ENCODE peak calls at places on chromosomes 2 and 18, in nine cellular contexts. A is NB4; D is neural crest cell; X is CD8-positive, alpha-beta T cell; W is ovary; Z is AG09319; Q is astrocyte of the spinal cord; G is GM10248; E is GM23338. U is an unnamed sample.

GRCh38 chr2:64537991-64538390 is 13.9 kb downstream of the AFTPH start:
- DNase-seq in W (no peak), A (no peak), Z (no peak), G (no peak), X (no peak), Q (peak), E (no peak), D (no peak), U (no peak)

GRCh38 chr2:30492185-30492584 is 45.1 kb downstream of the LCLAT1 start:
- DNase-seq in W (no peak), Q (no peak), G (no peak), Z (no peak), D (no peak), E (no peak), A (no peak), X (no peak), U (no peak)

GRCh38 chr2:1550658-1551316 is 137.5 kb downstream of the TPO start:
- DNase-seq in G (peak), Q (peak), A (peak), Z (no peak), W (peak), E (peak), D (peak), X (peak), U (peak)

GRCh38 chr2:23916727-23917458 is 10.0 kb downstream of the ATAD2B start:
- DNase-seq in Z (no peak), E (peak), G (no peak), W (no peak), Q (peak), A (peak), X (no peak), D (no peak), U (no peak)

GRCh38 chr2:176817061-176817565 is 395.5 kb upstream of the HNRNPA3 start:
- DNase-seq in D (no peak), Q (no peak), E (peak), W (no peak), G (no peak), A (no peak), Z (no peak), X (peak), U (peak)

GRCh38 chr2:207767461-207768167 is 2.1 kb downstream of the FZD5 start:
- DNase-seq in D (no peak), G (no peak), E (peak), Q (peak), A (no peak), Z (no peak), W (peak), X (no peak), U (peak)

GRCh38 chr2:85840091-85840490 is 48.7 kb downstream of the ST3GAL5 start:
- DNase-seq in W (no peak), X (no peak), D (no peak), G (no peak), Z (no peak), E (no peak), A (peak), Q (no peak), U (no peak)

GRCh38 chr2:120771556-120772208 is 36.0 kb downstream of the GLI2 start:
- DNase-seq in X (no peak), W (peak), A (peak), E (no peak), Q (peak), G (no peak), Z (no peak), D (no peak), U (no peak)

GRCh38 chr2:43609304-43609883 is 13.6 kb upstream of the THADA start:
- DNase-seq in E (peak), W (no peak), Z (peak), A (peak), G (peak), D (peak), X (no peak), Q (peak), U (peak)

GRCh38 chr2:28748176-28748575 is 3.5 kb upstream of the PPP1CB start:
- DNase-seq in X (no peak), Z (no peak), Q (no peak), E (no peak), G (no peak), W (no peak), A (no peak), D (no peak), U (no peak)

GRCh38 chr2:145199052-145199451 is 679.1 kb upstream of the ZEB2 start:
- DNase-seq in Q (no peak), E (no peak), X (no peak), Z (no peak), W (no peak), A (no peak), G (no peak), D (no peak), U (no peak)

GRCh38 chr2:215942194-215942593 is 71.2 kb downstream of the MREG start:
- DNase-seq in D (no peak), Q (no peak), X (no peak), G (no peak), W (no peak), A (no peak), Z (no peak), E (no peak), U (peak)

GRCh38 chr2:232770207-232770606 is 6.2 kb downstream of the KCNJ13 start:
- DNase-seq in W (no peak), E (no peak), X (no peak), G (no peak), D (no peak), Z (no peak), A (no peak), Q (no peak), U (no peak)

GRCh38 chr2:11746807-11747459 is 501 bp downstream of the LPIN1 start:
- DNase-seq in Z (no peak), G (no peak), X (no peak), Q (peak), W (peak), A (peak), D (no peak), E (peak), U (peak)

GRCh38 chr18:76592981-76593381 is 97.9 kb upstream of the ZNF516 start:
- DNase-seq in A (peak), X (no peak), D (no peak), Z (no peak), E (peak), Q (no peak), G (no peak), W (no peak), U (peak)

GRCh38 chr18:58842978-58843661 is 21.6 kb upstream of the ZNF532 start:
- DNase-seq in Q (no peak), Z (no peak), G (no peak), D (no peak), W (peak), X (no peak), E (no peak), A (no peak), U (peak)

GRCh38 chr2:186031229-186031628 is 292.6 kb downstream of the FSIP2 start:
- DNase-seq in D (no peak), Q (no peak), E (no peak), A (no peak), G (no peak), Z (no peak), W (no peak), X (no peak), U (no peak)

GRCh38 chr18:79373736-79374135 is 22.0 kb upstream of the NFATC1 start:
- DNase-seq in Q (no peak), X (no peak), A (no peak), E (no peak), Z (no peak), W (no peak), G (no peak), D (no peak), U (no peak)

GRCh38 chr2:231927566-231927890 is 1.3 kb upstream of the NPPC start:
- DNase-seq in E (no peak), Z (no peak), X (peak), W (no peak), D (no peak), G (peak), Q (no peak), A (no peak), U (peak)

GRCh38 chr2:238978507-238978906 is 130.6 kb downstream of the TWIST2 start:
- DNase-seq in Z (no peak), Q (no peak), D (no peak), X (no peak), E (no peak), W (no peak), A (no peak), G (no peak), U (no peak)

GRCh38 chr2:128457716-128458115 is 139.0 kb upstream of the HS6ST1 start:
- DNase-seq in D (no peak), A (no peak), Z (no peak), X (no peak), Q (no peak), W (no peak), G (no peak), E (no peak), U (no peak)

GRCh38 chr18:12308386-12309100 is 502 bp downstream of the TUBB6 start:
- DNase-seq in E (peak), Q (peak), Z (peak), D (peak), X (no peak), A (peak), G (peak), W (peak), U (peak)

GRCh38 chr18:9417081-9417841 is 58.1 kb upstream of the RALBP1 start:
- DNase-seq in X (no peak), Z (no peak), E (peak), W (peak), A (no peak), D (no peak), Q (peak), G (no peak), U (no peak)

GRCh38 chr2:233490831-233491230 is 75.8 kb downstream of the USP40 start:
- DNase-seq in Q (no peak), E (no peak), W (no peak), G (no peak), Z (no peak), A (no peak), D (no peak), X (no peak), U (no peak)

GRCh38 chr2:191938779-191939178 is 91.9 kb upstream of the CAVIN2 start:
- DNase-seq in X (no peak), E (no peak), D (no peak), Q (no peak), A (no peak), Z (no peak), W (no peak), G (no peak), U (no peak)

GRCh38 chr2:109173311-109174171 is 44.5 kb downstream of the SH3RF3 start:
- DNase-seq in A (no peak), W (peak), Z (peak), G (no peak), D (no peak), E (peak), X (no peak), Q (peak), U (no peak)

GRCh38 chr2:98952971-98953370 is 16.9 kb upstream of the CRACDL start:
- DNase-seq in X (no peak), Z (no peak), A (no peak), Q (no peak), W (no peak), G (no peak), D (no peak), E (no peak), U (no peak)

GRCh38 chr2:176018708-176019107 is 16.6 kb upstream of the LNPK start:
- DNase-seq in A (peak), G (no peak), Q (no peak), X (no peak), D (no peak), E (no peak), Z (no peak), W (no peak), U (no peak)

GRCh38 chr2:173568054-173568453 is 213.4 kb downstream of the CDCA7 start:
- DNase-seq in A (peak), E (peak), Z (no peak), G (no peak), W (no peak), D (peak), X (no peak), Q (no peak), U (peak)

GRCh38 chr18:50473896-50474295 is 86.0 kb upstream of the MAPK4 start:
- DNase-seq in E (no peak), D (no peak), A (no peak), Z (no peak), G (no peak), W (no peak), X (no peak), Q (no peak), U (no peak)

GRCh38 chr2:8157621-8158020 is 524.2 kb upstream of the ID2 start:
- DNase-seq in Q (no peak), W (no peak), Z (no peak), E (no peak), D (no peak), A (no peak), X (no peak), G (no peak), U (no peak)

GRCh38 chr2:113133696-113134558 is 6.5 kb downstream of the IL1RN start:
- DNase-seq in G (no peak), Z (no peak), A (peak), W (no peak), D (no peak), Q (peak), E (no peak), X (no peak), U (no peak)

GRCh38 chr2:43032248-43032893 is 194.0 kb downstream of the ZFP36L2 start:
- DNase-seq in E (no peak), X (no peak), D (no peak), Q (no peak), A (no peak), W (peak), G (no peak), Z (no peak), U (no peak)

GRCh38 chr2:195319112-195319460 is 337.9 kb upstream of the SLC39A10 start:
- DNase-seq in X (no peak), W (no peak), G (no peak), E (peak), D (no peak), A (no peak), Q (peak), Z (no peak), U (no peak)

GRCh38 chr2:157158111-157158510 is 99.4 kb upstream of the GALNT5 start:
- DNase-seq in W (no peak), A (no peak), E (no peak), Q (peak), G (no peak), D (no peak), Z (no peak), X (no peak), U (no peak)

GRCh38 chr2:24917086-24917485 is 3.0 kb downstream of the ADCY3 start:
- DNase-seq in G (peak), Q (no peak), D (no peak), Z (no peak), W (no peak), E (no peak), A (peak), X (no peak), U (no peak)
- TF ChIP-seq CTCF in G (no peak), Q (no peak), D (no peak), Z (no peak), W (no peak), E (no peak), A (no peak), X (no peak), U (no peak)

GRCh38 chr18:29892960-29893558 is 1149.5 kb downstream of the DSC3 start:
- DNase-seq in W (no peak), E (peak), X (no peak), G (no peak), A (peak), Z (no peak), D (no peak), Q (peak), U (no peak)
- TF ChIP-seq CTCF in W (no peak), E (peak), X (no peak), G (no peak), A (peak), Z (peak), D (peak), Q (peak), U (no peak)

GRCh38 chr2:242004902-242005230 is 135.3 kb downstream of the RTP5 start:
- DNase-seq in W (no peak), X (no peak), Q (no peak), D (no peak), A (no peak), Z (no peak), G (no peak), E (no peak), U (peak)

GRCh38 chr2:241999184-241999583 is 129.7 kb downstream of the RTP5 start:
- DNase-seq in D (no peak), Q (no peak), X (no peak), G (no peak), A (no peak), Z (no peak), E (no peak), W (no peak), U (no peak)

GRCh38 chr2:242002944-242003343 is 133.4 kb downstream of the RTP5 start:
- DNase-seq in A (no peak), G (no peak), Z (no peak), Q (no peak), E (no peak), X (no peak), W (no peak), D (no peak), U (no peak)

GRCh38 chr2:242001853-242002252 is 132.3 kb downstream of the RTP5 start:
- DNase-seq in G (no peak), E (no peak), W (no peak), D (no peak), Q (no peak), A (no peak), X (no peak), Z (no peak), U (no peak)

DNA sequence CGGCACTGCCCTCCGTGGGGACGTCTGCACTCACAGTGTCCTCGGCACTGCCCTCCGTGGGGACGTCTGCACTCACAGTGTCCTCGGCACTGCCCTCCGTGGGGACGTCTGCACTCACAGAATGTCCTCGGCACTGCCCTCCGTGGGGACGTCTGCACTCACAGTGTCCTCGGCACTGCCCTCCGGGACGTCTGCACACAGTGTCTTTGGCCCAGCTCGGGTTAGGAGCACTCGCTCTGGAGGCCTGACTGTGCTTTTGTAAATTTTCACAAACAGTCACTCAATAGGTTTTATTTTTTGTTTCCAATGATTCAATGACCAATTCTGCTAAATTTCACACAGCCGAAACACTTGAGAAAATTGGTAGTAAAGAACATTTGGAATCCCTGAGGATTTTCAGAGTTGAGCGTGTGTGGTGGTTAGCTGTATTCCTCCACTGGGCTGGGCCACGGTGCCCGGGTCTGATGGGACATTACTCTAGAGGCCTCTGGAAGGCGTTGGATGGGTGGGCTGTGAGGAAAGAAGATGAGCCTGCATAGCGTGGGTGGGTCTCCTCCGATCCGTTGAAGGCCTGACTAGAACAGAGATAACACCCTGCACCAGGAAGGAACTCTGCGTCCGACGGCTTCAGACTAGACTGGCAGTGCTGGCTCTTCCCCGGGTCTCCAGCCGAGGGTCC is 134.8 kb downstream of the RTP5 start:
- DNase-seq in D (no peak), A (no peak), X (no peak), W (no peak), G (no peak), Z (no peak), Q (no peak), E (no peak), U (peak)
- TF ChIP-seq CTCF in D (no peak), A (no peak), X (no peak), W (no peak), G (no peak), Z (no peak), Q (no peak), E (no peak), U (no peak)

GRCh38 chr2:178993788-178994187 is 56.1 kb downstream of the CCDC141 start:
- DNase-seq in G (no peak), W (no peak), D (no peak), Z (no peak), Q (no peak), A (no peak), X (no peak), E (no peak), U (no peak)
- TF ChIP-seq CTCF in G (no peak), W (no peak), D (no peak), Z (no peak), Q (no peak), A (no peak), X (no peak), E (no peak), U (no peak)

GRCh38 chr18:56645415-56646016 is 5.6 kb upstream of the WDR7 start:
- DNase-seq in X (no peak), Z (no peak), G (no peak), E (peak), Q (no peak), D (no peak), W (no peak), A (peak), U (no peak)
- TF ChIP-seq CTCF in X (peak), Z (peak), G (peak), E (peak), Q (peak), D (peak), W (no peak), A (peak), U (peak)

GRCh38 chr2:10385933-10386773 is 62.0 kb downstream of the ODC1 start:
- DNase-seq in D (no peak), E (no peak), Q (peak), X (no peak), Z (no peak), W (no peak), A (peak), G (no peak), U (no peak)
- TF ChIP-seq CTCF in D (no peak), E (no peak), Q (no peak), X (no peak), Z (no peak), W (no peak), A (no peak), G (no peak), U (no peak)

U was measured in WERI-Rb-1.